ENCODE peak calls at places on chromosomes 6 and 20, in ten cellular contexts. C is D721Med, L is A549, F is fibroblast of mammary gland, X is neural crest cell, K is cardiac fibroblast, I is osteocyte, W is Calu3, V is AG04450, D is left ventricle myocardium inferior. U is an unnamed sample.
A peak's percentile ranks its signal among the peaks of the same experiment; 100 is the strongest.

GRCh38 chr20:38806855-38807655 is 1.6 kb downstream of the PPP1R16B start:
- DNase-seq in C (no peak), L (no peak), F (no peak), X (no peak), K (no peak), I (no peak), W (no peak), V (no peak), D (no peak), U (no peak)

GRCh38 chr6:148466158-148466557 is 123.5 kb downstream of the SASH1 start:
- DNase-seq in C (no peak), L (no peak), F (no peak), X (no peak), K (no peak), I (peak; percentile 25), W (no peak), V (no peak), D (no peak), U (no peak)

GRCh38 chr6:153145591-153145990 is 14.5 kb upstream of the RGS17 start:
- DNase-seq in C (no peak), L (no peak), F (no peak), X (no peak), K (no peak), I (no peak), W (no peak), V (no peak), D (no peak), U (no peak)

GRCh38 chr6:39416026-39416425 is 93.5 kb upstream of the KCNK16 start:
- DNase-seq in C (no peak), L (no peak), F (no peak), X (no peak), K (no peak), I (no peak), W (no peak), V (no peak), D (no peak), U (no peak)

GRCh38 chr6:13355969-13356368 is 27.6 kb upstream of the TBC1D7 start:
- DNase-seq in C (no peak), L (no peak), F (no peak), X (no peak), K (no peak), I (no peak), W (no peak), V (no peak), D (no peak), U (no peak)

GRCh38 chr6:164085552-164086325 is 671.2 kb downstream of the QKI start:
- DNase-seq in C (no peak), L (no peak), F (peak; percentile 82), X (peak; percentile 68), K (peak; percentile 94), I (no peak), W (no peak), V (no peak), D (peak; percentile 87), U (no peak)

GRCh38 chr6:71248306-71248705 is 40.3 kb upstream of the OGFRL1 start:
- DNase-seq in C (no peak), L (peak; percentile 84), F (peak; percentile 87), X (peak; percentile 4), K (peak; percentile 54), I (no peak), W (peak; percentile 13), V (peak; percentile 32), D (no peak), U (no peak)

GRCh38 chr6:7532232-7532631 is 9.2 kb upstream of the DSP start:
- DNase-seq in C (no peak), L (no peak), F (no peak), X (no peak), K (no peak), I (no peak), W (peak; percentile 69), V (no peak), D (no peak), U (no peak)

GRCh38 chr6:25637946-25638345 is 14.1 kb upstream of the SCGN start:
- DNase-seq in C (no peak), L (no peak), F (no peak), X (no peak), K (no peak), I (no peak), W (peak; percentile 52), V (no peak), D (no peak), U (no peak)

GRCh38 chr6:143027058-143027457 is 33.6 kb upstream of the AIG1 start:
- DNase-seq in C (no peak), L (peak; percentile 4), F (peak; percentile 45), X (peak; percentile 21), K (peak; percentile 51), I (no peak), W (peak; percentile 15), V (no peak), D (peak; percentile 28), U (no peak)
- TF ChIP-seq CTCF in C (peak; percentile 35), L (peak; percentile 31), F (peak; percentile 77), X (peak; percentile 58), K (peak; percentile 77), I (peak; percentile 53), W (peak; percentile 28), V (peak; percentile 59), D (peak; percentile 78), U (peak; percentile 48)

GRCh38 chr6:90496617-90497016 is 90.3 kb downstream of the MAP3K7 start:
- DNase-seq in C (no peak), L (no peak), F (no peak), X (no peak), K (no peak), I (no peak), W (no peak), V (no peak), D (no peak), U (no peak)

GRCh38 chr6:90496191-90496590 is 90.7 kb downstream of the MAP3K7 start:
- DNase-seq in C (no peak), L (no peak), F (no peak), X (no peak), K (no peak), I (no peak), W (no peak), V (no peak), D (no peak), U (no peak)

GRCh38 chr6:90500458-90500857 is 86.4 kb downstream of the MAP3K7 start:
- DNase-seq in C (no peak), L (no peak), F (no peak), X (no peak), K (no peak), I (no peak), W (no peak), V (no peak), D (no peak), U (no peak)

GRCh38 chr6:90495216-90495817 is 91.6 kb downstream of the MAP3K7 start:
- DNase-seq in C (no peak), L (no peak), F (no peak), X (no peak), K (no peak), I (no peak), W (no peak), V (no peak), D (no peak), U (no peak)

DNA sequence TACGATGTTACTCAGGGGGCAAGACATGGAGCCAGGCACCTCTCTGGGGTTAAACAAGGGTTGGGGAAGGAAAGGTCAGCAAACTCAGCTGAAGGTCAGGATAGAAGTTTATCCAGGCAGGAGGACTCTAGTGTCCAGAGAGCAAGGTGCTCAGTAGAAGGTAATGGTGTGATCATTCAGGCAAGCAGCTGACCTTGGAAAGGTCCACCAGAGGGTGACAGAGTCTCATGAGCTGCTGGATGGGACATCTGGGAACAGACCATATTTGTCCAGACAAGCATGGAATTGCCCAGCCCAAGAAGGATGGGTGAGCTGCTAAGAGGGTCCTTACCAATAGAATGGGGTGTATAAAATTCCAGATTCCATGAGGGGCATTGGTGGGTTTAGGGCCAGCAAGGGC is 89.5 kb downstream of the MAP3K7 start:
- DNase-seq in C (no peak), L (no peak), F (no peak), X (no peak), K (no peak), I (no peak), W (no peak), V (no peak), D (no peak), U (no peak)
- TF ChIP-seq CTCF in C (no peak), L (no peak), F (no peak), X (no peak), K (peak; percentile 4), I (no peak), W (no peak), V (no peak), D (peak; percentile 23), U (no peak)

GRCh38 chr6:87965806-87966205 is 81.8 kb upstream of the SPACA1 start:
- DNase-seq in C (no peak), L (no peak), F (no peak), X (no peak), K (no peak), I (no peak), W (no peak), V (no peak), D (no peak), U (no peak)

GRCh38 chr6:87972279-87972678 is 75.4 kb upstream of the SPACA1 start:
- DNase-seq in C (no peak), L (no peak), F (no peak), X (no peak), K (no peak), I (no peak), W (no peak), V (no peak), D (no peak), U (no peak)

GRCh38 chr6:87971605-87972262 is 75.9 kb upstream of the SPACA1 start:
- DNase-seq in C (no peak), L (no peak), F (no peak), X (no peak), K (no peak), I (no peak), W (no peak), V (no peak), D (no peak), U (no peak)

DNA sequence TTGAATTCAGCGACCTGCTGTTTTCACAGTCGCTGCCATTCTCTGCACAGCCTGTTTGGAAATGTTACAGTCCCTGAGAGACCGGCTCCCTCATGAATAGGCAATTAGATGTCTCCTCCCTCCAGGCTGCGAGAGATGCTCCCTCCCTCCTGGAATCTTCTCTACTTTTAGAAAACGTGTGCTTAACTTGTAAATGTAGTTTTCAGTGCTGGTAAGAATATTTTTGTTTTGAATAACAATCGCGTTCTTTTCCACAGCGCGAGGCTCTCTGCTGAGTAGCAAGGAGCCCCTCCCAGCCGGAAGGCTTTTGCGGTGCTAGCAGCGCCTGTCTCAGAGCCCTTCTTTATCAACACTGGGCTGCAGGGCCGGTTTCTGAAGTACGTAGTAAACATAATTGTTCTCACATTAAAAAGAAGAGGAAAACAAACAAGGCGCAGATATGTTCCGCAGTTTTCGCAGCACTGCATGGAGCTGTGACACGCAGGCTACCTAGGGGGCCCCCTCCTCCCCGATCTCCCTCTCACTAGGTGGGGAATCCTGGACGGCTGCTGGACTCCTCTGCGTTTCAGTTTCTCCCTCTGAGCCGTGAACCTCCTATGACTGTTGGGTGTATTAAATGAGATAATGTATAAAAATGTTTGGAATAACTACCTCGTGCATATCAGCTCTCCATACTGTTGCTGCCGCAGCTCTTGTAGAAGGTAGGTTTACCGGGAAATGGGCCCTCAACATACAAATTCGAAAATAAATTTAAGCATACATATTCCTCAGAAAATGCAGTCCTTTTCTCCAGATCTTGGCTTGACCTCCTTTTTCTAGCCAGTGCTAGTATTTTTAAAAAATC is 79.0 kb upstream of the SPACA1 start:
- DNase-seq in C (no peak), L (no peak), F (no peak), X (peak; percentile 16), K (peak; percentile 12), I (no peak), W (peak; percentile 29), V (no peak), D (no peak), U (no peak)
- TF ChIP-seq CTCF in C (no peak), L (peak; percentile 13), F (no peak), X (peak; percentile 25), K (no peak), I (no peak), W (no peak), V (no peak), D (no peak), U (no peak)

GRCh38 chr20:50799890-50800550 is 5.2 kb downstream of the BCAS4 start:
- DNase-seq in C (no peak), L (no peak), F (no peak), X (no peak), K (no peak), I (no peak), W (no peak), V (no peak), D (no peak), U (no peak)
- TF ChIP-seq CTCF in C (no peak), L (no peak), F (no peak), X (no peak), K (no peak), I (no peak), W (no peak), V (no peak), D (no peak), U (no peak)